ENCODE peak calls at places on chromosomes 12 and 14, in four cellular contexts. X is memory B cell, C is stomach, Y is RWPE1. K is an unnamed sample.

GRCh38 chr14:68843471-68844209 is 50.8 kb upstream of the ZFP36L1 start:
- DNase-seq in X (peak; percentile 71), C (peak; percentile 88), Y (peak; percentile 64), K (peak; percentile 88)

GRCh38 chr14:71320107-71320733 is 413.0 kb downstream of the PCNX1 start:
- DNase-seq in X (peak; percentile 98), C (peak; percentile 97), Y (peak; percentile 98), K (peak; percentile 99)

GRCh38 chr14:97602438-97603117 is 805.4 kb downstream of the VRK1 start:
- DNase-seq in X (no peak), C (no peak), Y (no peak), K (peak; percentile 22)

GRCh38 chr12:32334384-32334783 is 65.0 kb upstream of the FGD4 start:
- DNase-seq in X (no peak), C (no peak), Y (no peak), K (no peak)

GRCh38 chr14:99231850-99232401 is 40.1 kb downstream of the BCL11B start:
- DNase-seq in X (no peak), C (no peak), Y (no peak), K (no peak)

GRCh38 chr12:82279597-82279996 is 78.6 kb downstream of the CCDC59 start:
- DNase-seq in X (no peak), C (no peak), Y (no peak), K (no peak)

GRCh38 chr12:91722072-91722471 is 423.6 kb downstream of the BTG1 start:
- DNase-seq in X (no peak), C (no peak), Y (peak; percentile 8), K (no peak)

GRCh38 chr14:99173086-99173485 is 98.9 kb downstream of the BCL11B start:
- DNase-seq in X (no peak), C (peak; percentile 18), Y (no peak), K (no peak)

GRCh38 chr12:111467862-111468245 is 62.1 kb downstream of the SH2B3 start:
- DNase-seq in X (no peak), C (no peak), Y (no peak), K (no peak)

GRCh38 chr12:11171953-11172675 is 1.1 kb downstream of the SMIM10L1 start:
- DNase-seq in X (no peak), C (no peak), Y (no peak), K (no peak)

GRCh38 chr12:716506-716905 is 35.9 kb upstream of the WNK1 start:
- DNase-seq in X (no peak), C (no peak), Y (no peak), K (no peak)

GRCh38 chr14:85535916-85536834 is 6.2 kb downstream of the FLRT2 start:
- DNase-seq in X (no peak), C (no peak), Y (peak; percentile 56), K (no peak)

GRCh38 chr12:44839785-44840184 is 36.3 kb downstream of the NELL2 start:
- DNase-seq in X (no peak), C (no peak), Y (no peak), K (no peak)

GRCh38 chr14:58082491-58083098 is 69.4 kb downstream of the ARMH4 start:
- DNase-seq in X (no peak), C (no peak), Y (peak; percentile 87), K (no peak)

GRCh38 chr12:67747869-67748760 is 99.6 kb downstream of the DYRK2 start:
- DNase-seq in X (no peak), C (peak; percentile 77), Y (no peak), K (peak; percentile 61)

GRCh38 chr12:45379261-45379660 is 163.4 kb downstream of the ANO6 start:
- DNase-seq in X (no peak), C (no peak), Y (peak; percentile 80), K (no peak)

GRCh38 chr12:28958553-28959195 is 190.4 kb upstream of the FAR2 start:
- DNase-seq in X (no peak), C (no peak), Y (no peak), K (no peak)

GRCh38 chr12:92519284-92519683 is 183.5 kb upstream of the PLEKHG7 start:
- DNase-seq in X (no peak), C (no peak), Y (no peak), K (no peak)

GRCh38 chr14:100149789-100150611 is 9.4 kb downstream of the DEGS2 start:
- DNase-seq in X (no peak), C (peak; percentile 75), Y (peak; percentile 68), K (peak; percentile 85)

GRCh38 chr14:81247271-81247766 is 26.6 kb upstream of the GTF2A1 start:
- DNase-seq in X (no peak), C (peak; percentile 44), Y (no peak), K (no peak)

GRCh38 chr12:31238764-31239387 is 87.1 kb downstream of the SINHCAF start:
- DNase-seq in X (peak; percentile 54), C (peak; percentile 75), Y (peak; percentile 77), K (no peak)

GRCh38 chr12:50058743-50059312 is 1.4 kb downstream of the ASIC1 start:
- DNase-seq in X (no peak), C (no peak), Y (no peak), K (no peak)

GRCh38 chr14:85090681-85091080 is 439.3 kb upstream of the FLRT2 start:
- DNase-seq in X (no peak), C (no peak), Y (no peak), K (no peak)

GRCh38 chr12:67137256-67137655 is 131.9 kb upstream of the CAND1 start:
- DNase-seq in X (no peak), C (no peak), Y (peak; percentile 37), K (no peak)

GRCh38 chr12:9883175-9883574 is 1.9 kb downstream of the KLRF2 start:
- DNase-seq in X (no peak), C (no peak), Y (no peak), K (no peak)

GRCh38 chr14:45034730-45035129 is 49.2 kb upstream of the PRPF39 start:
- DNase-seq in X (no peak), C (no peak), Y (no peak), K (no peak)

GRCh38 chr12:1864456-1864855 is 44.1 kb downstream of the LRTM2 start:
- DNase-seq in X (no peak), C (peak; percentile 16), Y (no peak), K (no peak)

K was measured in mucosa of descending colon.